ENCODE peak calls at places on chromosomes 16 and 17, in eight cellular contexts. One of them, this sample, is unnamed.

GRCh38 chr16:58363746-58364393 is 28.4 kb upstream of the GINS3 start:
- DNase-seq in left cardiac atrium: no peak
- DNase-seq in right lobe of liver: no peak
- DNase-seq in germinal center: no peak
- DNase-seq in mammary epithelial cell: no peak
- DNase-seq in activated naive CD4-positive, alpha-beta T cell treated with anti-CD3 and anti-CD28 coated beads for 36 hours: no peak
- DNase-seq in uterus: no peak
- DNase-seq in progenitor cell of endocrine pancreas: no peak
- DNase-seq in this sample: no peak

GRCh38 chr17:337453-337852 is 15.2 kb downstream of the RPH3AL start:
- DNase-seq in germinal center: no peak
- DNase-seq in progenitor cell of endocrine pancreas: no peak
- DNase-seq in mammary epithelial cell: no peak
- DNase-seq in uterus: no peak
- DNase-seq in activated naive CD4-positive, alpha-beta T cell treated with anti-CD3 and anti-CD28 coated beads for 36 hours: no peak
- DNase-seq in right lobe of liver: peak
- DNase-seq in left cardiac atrium: no peak
- DNase-seq in this sample: no peak

GRCh38 chr17:29176500-29177351 is 3.5 kb downstream of the MYO18A start:
- DNase-seq in uterus: peak
- DNase-seq in germinal center: peak
- DNase-seq in left cardiac atrium: peak
- DNase-seq in mammary epithelial cell: peak
- DNase-seq in progenitor cell of endocrine pancreas: peak
- DNase-seq in activated naive CD4-positive, alpha-beta T cell treated with anti-CD3 and anti-CD28 coated beads for 36 hours: peak
- DNase-seq in right lobe of liver: peak
- DNase-seq in this sample: no peak

GRCh38 chr16:86899156-86899555 is 320.8 kb downstream of the FOXL1 start:
- DNase-seq in left cardiac atrium: no peak
- DNase-seq in germinal center: no peak
- DNase-seq in progenitor cell of endocrine pancreas: no peak
- DNase-seq in mammary epithelial cell: no peak
- DNase-seq in right lobe of liver: no peak
- DNase-seq in uterus: no peak
- DNase-seq in activated naive CD4-positive, alpha-beta T cell treated with anti-CD3 and anti-CD28 coated beads for 36 hours: no peak
- DNase-seq in this sample: no peak

GRCh38 chr16:11232852-11233726 is 22.9 kb downstream of the SOCS1 start:
- DNase-seq in progenitor cell of endocrine pancreas: no peak
- DNase-seq in left cardiac atrium: peak
- DNase-seq in uterus: no peak
- DNase-seq in mammary epithelial cell: no peak
- DNase-seq in activated naive CD4-positive, alpha-beta T cell treated with anti-CD3 and anti-CD28 coated beads for 36 hours: peak
- DNase-seq in right lobe of liver: no peak
- DNase-seq in germinal center: peak
- DNase-seq in this sample: peak

GRCh38 chr17:82320956-82321927 is 3.8 kb upstream of the CD7 start:
- DNase-seq in germinal center: peak
- DNase-seq in right lobe of liver: no peak
- DNase-seq in left cardiac atrium: no peak
- DNase-seq in mammary epithelial cell: no peak
- DNase-seq in progenitor cell of endocrine pancreas: no peak
- DNase-seq in activated naive CD4-positive, alpha-beta T cell treated with anti-CD3 and anti-CD28 coated beads for 36 hours: peak
- DNase-seq in uterus: peak
- DNase-seq in this sample: no peak

GRCh38 chr16:61792194-61792904 is 243.9 kb downstream of the CDH8 start:
- DNase-seq in left cardiac atrium: no peak
- DNase-seq in progenitor cell of endocrine pancreas: no peak
- DNase-seq in uterus: no peak
- DNase-seq in mammary epithelial cell: peak
- DNase-seq in right lobe of liver: no peak
- DNase-seq in activated naive CD4-positive, alpha-beta T cell treated with anti-CD3 and anti-CD28 coated beads for 36 hours: no peak
- DNase-seq in germinal center: no peak
- DNase-seq in this sample: no peak

GRCh38 chr16:19044781-19045180 is 22.6 kb upstream of the COQ7 start:
- DNase-seq in mammary epithelial cell: no peak
- DNase-seq in left cardiac atrium: no peak
- DNase-seq in uterus: no peak
- DNase-seq in germinal center: no peak
- DNase-seq in activated naive CD4-positive, alpha-beta T cell treated with anti-CD3 and anti-CD28 coated beads for 36 hours: no peak
- DNase-seq in right lobe of liver: no peak
- DNase-seq in progenitor cell of endocrine pancreas: no peak
- DNase-seq in this sample: no peak

GRCh38 chr17:67629963-67630320 is 87.8 kb upstream of the NOL11 start:
- DNase-seq in progenitor cell of endocrine pancreas: no peak
- DNase-seq in uterus: no peak
- DNase-seq in germinal center: peak
- DNase-seq in activated naive CD4-positive, alpha-beta T cell treated with anti-CD3 and anti-CD28 coated beads for 36 hours: peak
- DNase-seq in left cardiac atrium: no peak
- DNase-seq in right lobe of liver: no peak
- DNase-seq in mammary epithelial cell: peak
- DNase-seq in this sample: no peak

GRCh38 chr16:12235110-12235509 is 258.6 kb downstream of the SNX29 start:
- DNase-seq in uterus: no peak
- DNase-seq in activated naive CD4-positive, alpha-beta T cell treated with anti-CD3 and anti-CD28 coated beads for 36 hours: no peak
- DNase-seq in right lobe of liver: no peak
- DNase-seq in progenitor cell of endocrine pancreas: no peak
- DNase-seq in germinal center: no peak
- DNase-seq in mammary epithelial cell: no peak
- DNase-seq in left cardiac atrium: no peak
- DNase-seq in this sample: no peak

GRCh38 chr17:45230787-45231480 is 9.2 kb downstream of the FMNL1 start:
- DNase-seq in uterus: no peak
- DNase-seq in mammary epithelial cell: peak
- DNase-seq in germinal center: no peak
- DNase-seq in right lobe of liver: no peak
- DNase-seq in activated naive CD4-positive, alpha-beta T cell treated with anti-CD3 and anti-CD28 coated beads for 36 hours: no peak
- DNase-seq in left cardiac atrium: no peak
- DNase-seq in progenitor cell of endocrine pancreas: no peak
- DNase-seq in this sample: peak

GRCh38 chr17:56694825-56695224 is 101.3 kb downstream of the NOG start:
- DNase-seq in germinal center: no peak
- DNase-seq in left cardiac atrium: no peak
- DNase-seq in activated naive CD4-positive, alpha-beta T cell treated with anti-CD3 and anti-CD28 coated beads for 36 hours: no peak
- DNase-seq in right lobe of liver: no peak
- DNase-seq in uterus: no peak
- DNase-seq in mammary epithelial cell: no peak
- DNase-seq in progenitor cell of endocrine pancreas: no peak
- DNase-seq in this sample: no peak

GRCh38 chr16:10156111-10156510 is 26.1 kb downstream of the GRIN2A start:
- DNase-seq in germinal center: no peak
- DNase-seq in uterus: no peak
- DNase-seq in progenitor cell of endocrine pancreas: no peak
- DNase-seq in left cardiac atrium: no peak
- DNase-seq in activated naive CD4-positive, alpha-beta T cell treated with anti-CD3 and anti-CD28 coated beads for 36 hours: no peak
- DNase-seq in mammary epithelial cell: no peak
- DNase-seq in right lobe of liver: no peak
- DNase-seq in this sample: no peak

GRCh38 chr17:40110026-40110425 is 9.6 kb upstream of the NR1D1 start:
- DNase-seq in progenitor cell of endocrine pancreas: no peak
- DNase-seq in activated naive CD4-positive, alpha-beta T cell treated with anti-CD3 and anti-CD28 coated beads for 36 hours: no peak
- DNase-seq in germinal center: no peak
- DNase-seq in right lobe of liver: peak
- DNase-seq in uterus: no peak
- DNase-seq in left cardiac atrium: no peak
- DNase-seq in mammary epithelial cell: no peak
- DNase-seq in this sample: peak

GRCh38 chr17:9833922-9834321 is 8.2 kb downstream of the GLP2R start:
- DNase-seq in left cardiac atrium: no peak
- DNase-seq in germinal center: no peak
- DNase-seq in activated naive CD4-positive, alpha-beta T cell treated with anti-CD3 and anti-CD28 coated beads for 36 hours: no peak
- DNase-seq in progenitor cell of endocrine pancreas: no peak
- DNase-seq in mammary epithelial cell: no peak
- DNase-seq in uterus: no peak
- DNase-seq in right lobe of liver: no peak
- DNase-seq in this sample: no peak

GRCh38 chr17:50520483-50520882 is 12.1 kb upstream of the EPN3 start:
- DNase-seq in mammary epithelial cell: no peak
- DNase-seq in left cardiac atrium: no peak
- DNase-seq in right lobe of liver: no peak
- DNase-seq in uterus: no peak
- DNase-seq in germinal center: no peak
- DNase-seq in activated naive CD4-positive, alpha-beta T cell treated with anti-CD3 and anti-CD28 coated beads for 36 hours: no peak
- DNase-seq in progenitor cell of endocrine pancreas: no peak
- DNase-seq in this sample: no peak

GRCh38 chr16:24689128-24689527 is 40.3 kb upstream of the TNRC6A start:
- DNase-seq in activated naive CD4-positive, alpha-beta T cell treated with anti-CD3 and anti-CD28 coated beads for 36 hours: peak
- DNase-seq in right lobe of liver: no peak
- DNase-seq in mammary epithelial cell: no peak
- DNase-seq in left cardiac atrium: no peak
- DNase-seq in progenitor cell of endocrine pancreas: no peak
- DNase-seq in germinal center: no peak
- DNase-seq in uterus: no peak
- DNase-seq in this sample: no peak

GRCh38 chr16:24255446-24256352 is at the start of gene CACNG3:
- DNase-seq in left cardiac atrium: peak
- DNase-seq in progenitor cell of endocrine pancreas: peak
- DNase-seq in uterus: no peak
- DNase-seq in mammary epithelial cell: peak
- DNase-seq in germinal center: peak
- DNase-seq in activated naive CD4-positive, alpha-beta T cell treated with anti-CD3 and anti-CD28 coated beads for 36 hours: peak
- DNase-seq in right lobe of liver: peak
- DNase-seq in this sample: peak

GRCh38 chr17:4554441-4554996 is 665 bp downstream of the MYBBP1A start:
- DNase-seq in right lobe of liver: no peak
- DNase-seq in germinal center: no peak
- DNase-seq in left cardiac atrium: peak
- DNase-seq in uterus: no peak
- DNase-seq in progenitor cell of endocrine pancreas: no peak
- DNase-seq in mammary epithelial cell: no peak
- DNase-seq in activated naive CD4-positive, alpha-beta T cell treated with anti-CD3 and anti-CD28 coated beads for 36 hours: no peak
- DNase-seq in this sample: no peak

GRCh38 chr16:80105160-80105559 is 435.6 kb upstream of the DYNLRB2 start:
- DNase-seq in mammary epithelial cell: peak
- DNase-seq in progenitor cell of endocrine pancreas: no peak
- DNase-seq in activated naive CD4-positive, alpha-beta T cell treated with anti-CD3 and anti-CD28 coated beads for 36 hours: no peak
- DNase-seq in germinal center: no peak
- DNase-seq in uterus: no peak
- DNase-seq in right lobe of liver: no peak
- DNase-seq in left cardiac atrium: no peak
- DNase-seq in this sample: no peak

GRCh38 chr16:67537270-67537635 is 8.6 kb downstream of the RIPOR1 start:
- DNase-seq in uterus: peak
- DNase-seq in progenitor cell of endocrine pancreas: no peak
- DNase-seq in activated naive CD4-positive, alpha-beta T cell treated with anti-CD3 and anti-CD28 coated beads for 36 hours: peak
- DNase-seq in germinal center: no peak
- DNase-seq in mammary epithelial cell: no peak
- DNase-seq in right lobe of liver: peak
- DNase-seq in left cardiac atrium: peak
- DNase-seq in this sample: peak

GRCh38 chr17:1645207-1646171 is at the start of gene SCARF1:
- DNase-seq in progenitor cell of endocrine pancreas: no peak
- DNase-seq in activated naive CD4-positive, alpha-beta T cell treated with anti-CD3 and anti-CD28 coated beads for 36 hours: no peak
- DNase-seq in right lobe of liver: peak
- DNase-seq in uterus: no peak
- DNase-seq in germinal center: no peak
- DNase-seq in left cardiac atrium: peak
- DNase-seq in mammary epithelial cell: no peak
- DNase-seq in this sample: peak

GRCh38 chr16:84288902-84289301 is 5.8 kb upstream of the WFDC1 start:
- DNase-seq in mammary epithelial cell: no peak
- DNase-seq in right lobe of liver: no peak
- DNase-seq in left cardiac atrium: no peak
- DNase-seq in germinal center: no peak
- DNase-seq in uterus: no peak
- DNase-seq in progenitor cell of endocrine pancreas: no peak
- DNase-seq in activated naive CD4-positive, alpha-beta T cell treated with anti-CD3 and anti-CD28 coated beads for 36 hours: no peak
- DNase-seq in this sample: no peak

GRCh38 chr17:42165751-42166150 is 11.0 kb upstream of the RAB5C start:
- DNase-seq in progenitor cell of endocrine pancreas: no peak
- DNase-seq in uterus: no peak
- DNase-seq in left cardiac atrium: no peak
- DNase-seq in germinal center: no peak
- DNase-seq in right lobe of liver: no peak
- DNase-seq in activated naive CD4-positive, alpha-beta T cell treated with anti-CD3 and anti-CD28 coated beads for 36 hours: no peak
- DNase-seq in mammary epithelial cell: no peak
- DNase-seq in this sample: no peak